ENCODE peak calls at places on chromosomes 12 and 14, in eight cellular contexts. E is hepatocyte, U is sigmoid colon, V is colonic mucosa, J is Peyer's patch, N is upper lobe of right lung, G is A549, B is esophagus muscularis mucosa. O is an unnamed sample.

GRCh38 chr12:46089414-46090162 is 99.2 kb upstream of the SCAF11 start:
- DNase-seq in E (no peak), U (no peak), V (no peak), J (no peak), N (no peak), G (no peak), B (no peak), O (no peak)

GRCh38 chr12:77382096-77382742 is 316.9 kb upstream of the E2F7 start:
- DNase-seq in E (no peak), U (no peak), V (no peak), J (no peak), N (no peak), G (no peak), B (no peak), O (no peak)

GRCh38 chr14:85090681-85091080 is 439.3 kb upstream of the FLRT2 start:
- DNase-seq in E (no peak), U (no peak), V (no peak), J (no peak), N (no peak), G (no peak), B (no peak), O (no peak)

GRCh38 chr12:25552681-25553080 is 402 bp downstream of the LMNTD1 start:
- DNase-seq in E (no peak), U (no peak), V (no peak), J (no peak), N (no peak), G (no peak), B (no peak), O (no peak)

GRCh38 chr12:225012-225411 is 11.1 kb upstream of the SLC6A12 start:
- DNase-seq in E (no peak), U (no peak), V (no peak), J (no peak), N (peak; percentile 55), G (no peak), B (no peak), O (no peak)

GRCh38 chr12:10363922-10364838 is 25.7 kb downstream of the KLRK1 start:
- DNase-seq in E (peak; percentile 60), U (peak; percentile 72), V (peak; percentile 60), J (peak; percentile 52), N (no peak), G (no peak), B (no peak), O (peak; percentile 15)

GRCh38 chr12:103841690-103842584 is 903 bp upstream of the NT5DC3 start:
- DNase-seq in E (peak; percentile 59), U (peak; percentile 83), V (peak; percentile 56), J (peak; percentile 37), N (peak; percentile 76), G (peak; percentile 85), B (no peak), O (no peak)

GRCh38 chr12:98449601-98450000 is 65.8 kb upstream of the TMPO start:
- DNase-seq in E (no peak), U (no peak), V (no peak), J (no peak), N (no peak), G (no peak), B (no peak), O (no peak)

GRCh38 chr12:26378721-26379120 is 183.3 kb downstream of the SSPN start:
- DNase-seq in E (no peak), U (no peak), V (peak; percentile 40), J (no peak), N (no peak), G (no peak), B (no peak), O (no peak)

GRCh38 chr12:27822076-27822712 is 42.2 kb upstream of the MANSC4 start:
- DNase-seq in E (no peak), U (no peak), V (no peak), J (peak; percentile 42), N (no peak), G (peak; percentile 11), B (no peak), O (peak; percentile 44)

GRCh38 chr12:94078138-94078723 is 70.1 kb upstream of the PLXNC1 start:
- DNase-seq in E (no peak), U (no peak), V (no peak), J (no peak), N (no peak), G (no peak), B (no peak), O (no peak)

GRCh38 chr14:21558703-21559063 is 21.2 kb downstream of the OR10G3 start:
- DNase-seq in E (no peak), U (no peak), V (no peak), J (no peak), N (no peak), G (no peak), B (no peak), O (no peak)

GRCh38 chr14:21556378-21557083 is 23.3 kb downstream of the OR10G3 start:
- DNase-seq in E (no peak), U (no peak), V (no peak), J (no peak), N (no peak), G (no peak), B (no peak), O (no peak)

GRCh38 chr14:21553266-21553665 is 26.6 kb downstream of the OR10G3 start:
- DNase-seq in E (no peak), U (no peak), V (no peak), J (no peak), N (no peak), G (no peak), B (no peak), O (no peak)

GRCh38 chr14:21557084-21557901 is 22.6 kb downstream of the OR10G3 start:
- DNase-seq in E (peak; percentile 94), U (peak; percentile 87), V (peak; percentile 82), J (peak; percentile 80), N (peak; percentile 72), G (peak; percentile 92), B (peak; percentile 95), O (peak; percentile 53)
- TF ChIP-seq CTCF in E (peak; percentile 81), U (peak; percentile 68), V (peak; percentile 59), J (peak; percentile 79), N (peak; percentile 74), G (peak; percentile 84), B (peak; percentile 65), O (peak; percentile 80)

DNA sequence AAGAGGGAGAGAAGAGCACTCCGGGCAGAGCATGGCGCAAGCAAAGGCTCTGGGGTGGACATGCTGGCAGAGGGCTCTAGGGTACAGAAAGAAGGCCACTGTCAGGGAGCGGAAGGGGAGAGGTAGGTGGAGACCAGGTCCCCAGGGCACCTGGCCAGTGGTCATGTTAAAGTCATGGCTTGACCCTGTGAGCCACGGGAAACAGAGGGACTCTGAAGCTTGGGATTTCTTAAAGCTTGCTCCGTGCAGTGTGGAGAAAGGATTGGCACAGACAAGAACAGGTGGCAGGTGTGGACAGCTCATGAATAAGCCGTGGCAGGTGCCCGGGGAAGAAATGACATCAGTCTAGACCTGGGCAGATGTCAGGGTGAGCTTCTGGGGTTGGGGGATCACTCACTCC is 413.8 kb downstream of the BCL11B start:
- DNase-seq in E (no peak), U (no peak), V (no peak), J (no peak), N (no peak), G (no peak), B (no peak), O (no peak)
- H3K9me3 ChIP-seq in E (no peaks in the 10 kb centered on the region), U (no peaks in the 10 kb centered on the region), V (no peaks in the 10 kb centered on the region), J (no peaks in the 10 kb centered on the region), N (no peaks in the 10 kb centered on the region), G (no peaks in the 10 kb centered on the region), B (no peaks in the 10 kb centered on the region), O (no peaks in the 10 kb centered on the region)

DNA sequence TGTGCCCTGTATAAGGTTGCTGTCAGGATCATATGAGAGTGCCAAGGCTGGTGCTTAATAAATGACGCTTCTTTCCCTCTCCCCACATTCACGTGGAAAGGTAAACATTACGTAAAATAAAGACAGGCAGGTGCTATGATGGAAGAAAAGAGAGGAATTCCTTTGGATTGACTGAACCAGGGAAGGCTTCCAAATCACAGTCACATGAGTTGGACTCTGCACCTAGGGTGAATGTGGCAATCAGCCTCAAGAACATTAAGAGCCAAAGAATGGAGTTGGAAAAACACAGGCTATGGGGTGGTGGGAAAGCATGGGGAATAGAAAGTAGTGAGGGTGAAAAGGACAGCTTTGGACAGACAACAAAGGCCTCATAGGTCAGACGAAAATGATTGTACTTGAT is 473.1 kb downstream of the VRK1 start:
- DNase-seq in E (peak; percentile 58), U (no peak), V (no peak), J (no peak), N (no peak), G (no peak), B (peak; percentile 62), O (no peak)
- TF ChIP-seq CTCF in E (no peak), U (no peak), V (no peak), J (no peak), N (no peak), G (no peak), B (no peak), O (no peak)

GRCh38 chr14:98112211-98112780 is 1159.7 kb downstream of the BCL11B start:
- DNase-seq in E (no peak), U (no peak), V (no peak), J (no peak), N (no peak), G (no peak), B (peak; percentile 57), O (no peak)
- H3K9me3 ChIP-seq in E (no peaks in the 10 kb centered on the region), U (no peaks in the 10 kb centered on the region), V (no peaks in the 10 kb centered on the region), J (no peaks in the 10 kb centered on the region), N (no peaks in the 10 kb centered on the region), G (no peaks in the 10 kb centered on the region), B (no peaks in the 10 kb centered on the region), O (no peaks in the 10 kb centered on the region)

DNA sequence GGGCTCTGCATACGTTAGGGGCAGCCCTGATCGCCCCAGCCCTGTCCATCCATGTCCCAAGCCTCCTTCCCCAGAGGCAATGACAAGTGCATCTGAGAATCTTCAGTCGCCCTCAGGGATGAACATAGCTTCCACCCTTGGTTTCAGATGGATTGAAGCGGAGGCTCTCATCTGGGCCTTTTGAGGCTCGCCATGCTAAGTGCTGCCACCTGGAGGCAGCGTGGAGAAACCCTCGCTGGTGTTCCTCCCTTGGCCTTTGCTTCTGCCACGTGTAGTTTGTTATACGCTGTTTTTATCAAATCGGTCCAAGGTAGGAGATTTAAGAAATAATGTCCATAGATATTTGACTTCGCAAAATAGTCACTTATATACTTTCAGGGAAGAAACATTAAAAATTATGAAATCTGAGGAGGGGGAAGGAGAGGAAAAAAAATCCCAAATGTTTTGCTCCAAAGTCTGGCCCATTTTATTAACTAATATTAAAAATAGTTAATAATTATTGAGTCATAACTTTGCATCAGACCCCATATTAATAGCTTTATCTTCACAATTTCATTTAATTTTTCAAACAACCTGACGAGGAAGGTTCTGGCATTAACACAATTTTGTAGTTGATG is 28.8 kb upstream of the LRRC10 start:
- DNase-seq in E (peak; percentile 85), U (peak; percentile 70), V (peak; percentile 66), J (peak; percentile 35), N (peak; percentile 78), G (peak; percentile 79), B (no peak), O (peak; percentile 45)
- TF ChIP-seq CTCF in E (peak; percentile 81), U (peak; percentile 52), V (peak; percentile 83), J (peak; percentile 86), N (peak; percentile 89), G (peak; percentile 86), B (peak; percentile 73), O (peak; percentile 72)